ENCODE peak calls at places on chromosomes 3 and 15, in eight cellular contexts. G is heart left ventricle, I is spleen, W is NB4, Z is sigmoid colon, R is stomach, J is IMR-90, U is breast epithelium. P is an unnamed sample.

GRCh38 chr3:27626596-27627118 is 95.5 kb downstream of the EOMES start:
- DNase-seq in G (no peak), I (no peak), W (no peak), Z (no peak), R (no peak), J (no peak), U (no peak), P (no peak)

GRCh38 chr3:128482857-128483656 is 9.9 kb downstream of the GATA2 start:
- DNase-seq in G (peak), I (peak), W (no peak), Z (no peak), R (no peak), J (peak), U (no peak), P (no peak)

GRCh38 chr3:40057077-40057476 is 247.7 kb downstream of the MYRIP start:
- DNase-seq in G (no peak), I (no peak), W (no peak), Z (no peak), R (no peak), J (no peak), U (no peak), P (no peak)

GRCh38 chr3:12999147-13000140 is 73.8 kb downstream of the IQSEC1 start:
- DNase-seq in G (peak), I (peak), W (peak), Z (peak), R (peak), J (no peak), U (no peak), P (peak)

GRCh38 chr3:13482106-13482690 is 2.1 kb downstream of the HDAC11 start:
- DNase-seq in G (no peak), I (peak), W (no peak), Z (peak), R (no peak), J (no peak), U (no peak), P (no peak)

GRCh38 chr15:95600884-95601283 is 729.6 kb upstream of the NR2F2 start:
- DNase-seq in G (no peak), I (no peak), W (no peak), Z (no peak), R (no peak), J (no peak), U (no peak), P (no peak)

GRCh38 chr3:188946837-188947236 is 224.9 kb upstream of the TPRG1 start:
- DNase-seq in G (no peak), I (no peak), W (no peak), Z (no peak), R (no peak), J (no peak), U (no peak), P (no peak)

GRCh38 chr15:85500060-85500708 is 119.8 kb downstream of the AKAP13 start:
- DNase-seq in G (no peak), I (no peak), W (no peak), Z (no peak), R (no peak), J (no peak), U (no peak), P (no peak)

GRCh38 chr3:48023377-48023776 is 7.2 kb upstream of the MAP4 start:
- DNase-seq in G (no peak), I (no peak), W (no peak), Z (no peak), R (no peak), J (peak), U (no peak), P (no peak)

GRCh38 chr3:130857336-130858026 is 36.4 kb upstream of the ATP2C1 start:
- DNase-seq in G (no peak), I (no peak), W (peak), Z (no peak), R (no peak), J (no peak), U (no peak), P (no peak)

DNA sequence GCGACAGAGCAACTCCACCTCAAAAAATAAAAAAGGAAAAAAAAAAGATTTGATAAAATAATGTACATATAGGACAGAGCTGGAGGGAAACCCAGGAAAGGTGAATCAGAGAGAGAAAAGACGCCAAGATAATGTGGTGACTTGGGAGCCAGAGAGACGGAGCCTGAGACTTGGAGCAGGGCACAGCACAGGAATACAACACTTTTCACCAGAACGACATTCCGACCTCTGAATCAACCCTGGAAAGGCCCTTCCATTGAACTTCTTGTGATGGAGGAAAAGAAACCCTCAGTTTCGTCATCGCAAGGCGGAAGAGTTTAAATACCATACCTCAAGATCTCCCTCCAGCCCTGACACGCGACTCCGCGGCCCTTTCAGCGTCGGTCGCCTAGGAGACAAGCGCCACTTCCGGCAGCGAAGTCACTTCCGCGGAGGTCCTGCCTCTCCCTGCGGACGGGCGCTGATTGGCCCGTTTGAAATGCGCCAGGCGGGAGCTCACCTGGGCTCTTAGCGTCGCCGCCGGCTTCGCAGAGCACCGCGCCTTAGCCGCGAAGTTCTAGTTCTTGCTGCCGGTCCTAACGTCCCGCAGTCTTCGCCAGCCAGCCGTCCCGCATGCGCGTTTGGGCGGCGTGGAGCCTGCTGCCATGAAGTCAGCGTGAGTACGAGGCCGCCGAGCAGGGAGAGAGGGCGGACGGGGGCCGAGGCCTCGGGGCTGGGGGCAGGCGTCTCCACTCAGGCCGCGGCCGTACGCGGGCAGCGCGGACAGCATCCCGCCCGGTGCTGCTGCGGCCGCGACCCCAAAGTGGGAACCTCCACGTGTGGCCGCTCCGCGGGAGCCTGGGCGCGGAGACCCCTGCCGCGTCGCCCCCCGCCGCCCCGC is at the start of gene KIF23:
- DNase-seq in G (peak), I (peak), W (peak), Z (peak), R (peak), J (peak), U (peak), P (peak)
- TF ChIP-seq POLR2A in G (no peak), I (no peak), W (peak), Z (no peak), R (no peak), J (no peak), U (no peak), P (no peak)

GRCh38 chr3:123397050-123397590 is 51.8 kb downstream of the ADCY5 start:
- DNase-seq in G (no peak), I (peak), W (no peak), Z (no peak), R (no peak), J (no peak), U (no peak), P (no peak)

GRCh38 chr3:123397921-123398785 is 50.7 kb downstream of the ADCY5 start:
- DNase-seq in G (no peak), I (peak), W (no peak), Z (no peak), R (no peak), J (no peak), U (no peak), P (no peak)

GRCh38 chr3:123396171-123397049 is 52.5 kb downstream of the ADCY5 start:
- DNase-seq in G (no peak), I (peak), W (no peak), Z (no peak), R (no peak), J (no peak), U (no peak), P (no peak)

GRCh38 chr3:123401836-123402530 is 46.9 kb downstream of the ADCY5 start:
- DNase-seq in G (peak), I (peak), W (no peak), Z (peak), R (no peak), J (no peak), U (no peak), P (no peak)

GRCh38 chr3:123400169-123400568 is 48.7 kb downstream of the ADCY5 start:
- DNase-seq in G (no peak), I (peak), W (no peak), Z (no peak), R (no peak), J (no peak), U (no peak), P (no peak)
- TF ChIP-seq CTCF in G (no peak), I (no peak), W (no peak), Z (no peak), R (no peak), J (no peak), U (no peak), P (no peak)

GRCh38 chr3:4584537-4585249 is 91.5 kb downstream of the ITPR1 start:
- DNase-seq in G (peak), I (no peak), W (peak), Z (peak), R (no peak), J (peak), U (no peak), P (no peak)
- H3K4me3 ChIP-seq in G (peak), I (peak), W (peak), Z (peak), R (peak), J (peak), U (peak), P (no peak)

GRCh38 chr15:80173022-80173759 is 20.4 kb downstream of the FAH start:
- DNase-seq in G (peak), I (peak), W (peak), Z (peak), R (peak), J (peak), U (peak), P (peak)
- TF ChIP-seq POLR2A in G (no peak), I (no peak), W (no peak), Z (no peak), R (no peak), J (no peak), U (no peak), P (no peak)

GRCh38 chr3:103614719-103615118 is 1179.9 kb downstream of the ZPLD1 start:
- DNase-seq in G (no peak), I (no peak), W (no peak), Z (no peak), R (no peak), J (no peak), U (no peak), P (no peak)

GRCh38 chr3:103613738-103614137 is 1178.9 kb downstream of the ZPLD1 start:
- DNase-seq in G (no peak), I (no peak), W (no peak), Z (no peak), R (no peak), J (no peak), U (no peak), P (no peak)

DNA sequence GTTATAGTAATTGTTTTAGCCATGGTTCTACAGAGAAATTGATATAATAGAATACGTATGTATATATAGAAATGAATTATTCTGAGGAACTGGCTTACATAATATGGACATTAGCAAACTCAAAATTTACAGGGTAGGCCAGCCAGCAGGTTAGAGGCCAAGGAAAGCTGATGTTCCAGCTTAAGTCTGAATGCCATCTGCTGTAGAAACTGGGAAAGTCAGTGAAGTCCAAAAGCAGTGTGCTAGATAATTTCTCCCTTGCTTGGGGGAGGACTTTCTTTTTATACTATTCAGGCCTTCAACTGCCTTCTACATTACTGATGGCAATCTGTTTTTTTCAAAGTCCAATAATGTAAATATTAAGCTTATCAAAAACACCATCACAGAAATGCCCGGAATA is 1174.7 kb downstream of the ZPLD1 start:
- DNase-seq in G (no peak), I (no peak), W (no peak), Z (no peak), R (no peak), J (no peak), U (no peak), P (no peak)
- TF ChIP-seq CTCF in G (no peak), I (no peak), W (no peak), Z (no peak), R (no peak), J (no peak), U (no peak), P (no peak)

GRCh38 chr3:52141751-52142150 is 12.5 kb downstream of the POC1A start:
- DNase-seq in G (no peak), I (peak), W (no peak), Z (no peak), R (no peak), J (no peak), U (no peak), P (no peak)

GRCh38 chr3:52143616-52144015 is 10.6 kb downstream of the POC1A start:
- DNase-seq in G (no peak), I (peak), W (no peak), Z (no peak), R (no peak), J (no peak), U (no peak), P (no peak)

GRCh38 chr3:52140000-52140399 is 14.2 kb downstream of the POC1A start:
- DNase-seq in G (peak), I (no peak), W (no peak), Z (no peak), R (no peak), J (no peak), U (no peak), P (no peak)

GRCh38 chr3:52143156-52143555 is 11.1 kb downstream of the POC1A start:
- DNase-seq in G (no peak), I (no peak), W (no peak), Z (no peak), R (no peak), J (no peak), U (no peak), P (no peak)

GRCh38 chr3:52140792-52141191 is 13.4 kb downstream of the POC1A start:
- DNase-seq in G (no peak), I (peak), W (no peak), Z (no peak), R (no peak), J (no peak), U (no peak), P (no peak)
- H3K4me3 ChIP-seq in G (no peak), I (no peak), W (no peak), Z (no peak), R (no peak), J (no peak), U (no peak), P (no peak)

DNA sequence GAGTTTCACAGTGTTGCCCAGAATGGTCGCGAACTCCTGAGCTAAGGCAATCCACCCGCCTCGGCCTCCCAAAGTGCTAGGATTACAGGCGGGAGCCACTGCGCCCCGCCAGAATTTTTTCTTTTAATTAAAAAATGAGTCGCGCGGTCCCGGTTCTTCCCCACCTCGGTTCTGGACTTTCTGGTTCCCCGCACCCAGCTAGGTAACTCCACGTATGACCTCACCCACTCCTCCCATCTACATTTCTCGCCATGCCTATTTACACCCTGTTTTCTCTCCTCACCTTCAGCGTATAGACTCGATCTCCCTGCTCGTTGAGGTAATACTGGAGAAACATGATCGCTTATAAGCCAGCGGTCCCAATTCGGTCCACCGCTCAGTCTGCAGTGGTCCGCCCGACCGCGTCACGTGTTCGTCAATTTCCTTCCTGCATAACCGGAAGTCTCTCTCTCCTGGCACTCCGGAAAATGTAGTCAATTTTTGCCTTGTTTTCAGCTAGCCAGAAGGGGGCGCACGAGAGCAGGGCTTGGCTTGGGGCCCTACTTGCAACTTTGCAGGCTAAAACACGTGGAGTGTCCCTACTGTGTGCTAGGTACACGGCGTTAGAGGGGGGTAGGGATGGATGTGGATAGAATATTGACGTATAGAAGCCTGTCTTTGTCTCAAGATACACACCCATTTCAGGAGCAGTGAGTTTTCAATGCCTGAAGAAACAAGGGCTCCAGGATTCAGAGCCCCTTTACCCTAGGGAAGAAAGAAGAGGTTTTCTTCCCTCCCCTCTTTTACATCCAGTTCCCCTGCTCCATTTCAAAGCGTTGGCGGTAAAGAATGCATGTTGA is at the start of the genes NOP10 and NUTM1:
- DNase-seq in G (peak), I (peak), W (peak), Z (peak), R (peak), J (peak), U (peak), P (peak)
- TF ChIP-seq POLR2A in G (no peak), I (peak), W (peak), Z (peak), R (no peak), J (peak), U (peak), P (peak)

GRCh38 chr3:68740087-68740486 is 192.3 kb downstream of the TAFA4 start:
- DNase-seq in G (no peak), I (no peak), W (no peak), Z (no peak), R (no peak), J (no peak), U (no peak), P (no peak)
- TF ChIP-seq CTCF in G (no peak), I (no peak), W (no peak), Z (no peak), R (no peak), J (no peak), U (no peak), P (no peak)

GRCh38 chr3:156750191-156750873 is 75.8 kb upstream of the LEKR1 start:
- DNase-seq in G (no peak), I (no peak), W (no peak), Z (no peak), R (no peak), J (peak), U (no peak), P (no peak)
- H3K4me3 ChIP-seq in G (no peak), I (no peak), W (no peak), Z (no peak), R (no peak), J (no peak), U (no peak), P (no peak)

DNA sequence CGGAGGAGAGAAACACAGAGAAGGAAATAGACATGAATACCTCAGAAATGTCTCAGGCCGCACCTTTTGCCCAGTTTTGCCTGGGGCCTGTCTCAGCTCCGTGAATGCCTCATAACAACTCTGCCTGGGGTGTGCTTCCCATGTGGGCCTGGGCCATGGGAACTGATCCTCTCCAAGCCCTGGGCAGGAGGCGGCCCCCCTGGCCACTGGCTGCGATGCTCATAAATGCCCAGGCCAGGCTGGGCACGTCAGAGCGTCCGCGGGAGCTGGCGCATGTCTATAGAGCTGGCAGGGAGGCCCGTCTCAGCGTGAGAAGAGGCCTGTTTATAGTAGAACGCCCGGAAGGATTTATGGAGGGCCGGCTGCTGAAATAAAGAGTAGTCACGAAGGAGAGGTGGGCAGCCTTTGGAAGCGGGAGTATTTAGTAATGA is 86.0 kb upstream of the IGF1R start:
- DNase-seq in G (no peak), I (no peak), W (no peak), Z (peak), R (no peak), J (no peak), U (no peak), P (no peak)
- TF ChIP-seq POLR2A in G (no peak), I (no peak), W (no peak), Z (no peak), R (no peak), J (no peak), U (no peak), P (no peak)